ENCODE peak calls at places on chromosomes 4 and X, in nine cellular contexts. One of them, this sample, is unnamed.

GRCh38 chr4:26412381-26413372 is 77.6 kb downstream of the CCKAR start:
- DNase-seq in lung: peak; percentile 63
- DNase-seq in astrocyte of the spinal cord: peak; percentile 33
- DNase-seq in Ammon's horn: peak; percentile 18
- DNase-seq in stimulated activated effector memory CD8-positive, alpha-beta T cell treated with anti-CD3 and anti-CD28 coated beads, Interleukin-12 subunit alpha, Interleukin-12 subunit beta, amount 100 ng/mL, for 72 hours: no peak
- DNase-seq in GM03348: no peak
- DNase-seq in uterus: no peak
- DNase-seq in amniotic stem cell: no peak
- DNase-seq in ovary: peak; percentile 75
- DNase-seq in this sample: no peak

GRCh38 chr4:71004281-71004851 is 10.9 kb downstream of the DCK start:
- DNase-seq in lung: no peak
- DNase-seq in astrocyte of the spinal cord: no peak
- DNase-seq in Ammon's horn: no peak
- DNase-seq in stimulated activated effector memory CD8-positive, alpha-beta T cell treated with anti-CD3 and anti-CD28 coated beads, Interleukin-12 subunit alpha, Interleukin-12 subunit beta, amount 100 ng/mL, for 72 hours: peak; percentile 24
- DNase-seq in GM03348: no peak
- DNase-seq in uterus: no peak
- DNase-seq in amniotic stem cell: no peak
- DNase-seq in ovary: no peak
- DNase-seq in this sample: no peak

GRCh38 chr4:15545371-15545770 is 75.7 kb downstream of the CC2D2A start:
- DNase-seq in lung: no peak
- DNase-seq in astrocyte of the spinal cord: no peak
- DNase-seq in Ammon's horn: no peak
- DNase-seq in stimulated activated effector memory CD8-positive, alpha-beta T cell treated with anti-CD3 and anti-CD28 coated beads, Interleukin-12 subunit alpha, Interleukin-12 subunit beta, amount 100 ng/mL, for 72 hours: no peak
- DNase-seq in GM03348: no peak
- DNase-seq in uterus: no peak
- DNase-seq in amniotic stem cell: no peak
- DNase-seq in ovary: no peak
- DNase-seq in this sample: no peak

GRCh38 chr4:46124773-46125172 is 919 bp upstream of the GABRG1 start:
- DNase-seq in lung: no peak
- DNase-seq in astrocyte of the spinal cord: peak; percentile 4
- DNase-seq in Ammon's horn: peak; percentile 41
- DNase-seq in stimulated activated effector memory CD8-positive, alpha-beta T cell treated with anti-CD3 and anti-CD28 coated beads, Interleukin-12 subunit alpha, Interleukin-12 subunit beta, amount 100 ng/mL, for 72 hours: no peak
- DNase-seq in GM03348: no peak
- DNase-seq in uterus: no peak
- DNase-seq in amniotic stem cell: no peak
- DNase-seq in ovary: peak; percentile 39
- DNase-seq in this sample: no peak

GRCh38 chr4:53654300-53654758 is 63.0 kb upstream of the LNX1 start:
- DNase-seq in lung: no peak
- DNase-seq in astrocyte of the spinal cord: peak; percentile 60
- DNase-seq in Ammon's horn: peak; percentile 10
- DNase-seq in stimulated activated effector memory CD8-positive, alpha-beta T cell treated with anti-CD3 and anti-CD28 coated beads, Interleukin-12 subunit alpha, Interleukin-12 subunit beta, amount 100 ng/mL, for 72 hours: no peak
- DNase-seq in GM03348: peak; percentile 49
- DNase-seq in uterus: peak; percentile 57
- DNase-seq in amniotic stem cell: peak; percentile 2
- DNase-seq in ovary: no peak
- DNase-seq in this sample: no peak

GRCh38 chr4:82491251-82491960 is 61.0 kb downstream of the ENOPH1 start:
- DNase-seq in lung: no peak
- DNase-seq in astrocyte of the spinal cord: no peak
- DNase-seq in Ammon's horn: no peak
- DNase-seq in stimulated activated effector memory CD8-positive, alpha-beta T cell treated with anti-CD3 and anti-CD28 coated beads, Interleukin-12 subunit alpha, Interleukin-12 subunit beta, amount 100 ng/mL, for 72 hours: no peak
- DNase-seq in GM03348: no peak
- DNase-seq in uterus: no peak
- DNase-seq in amniotic stem cell: no peak
- DNase-seq in ovary: no peak
- DNase-seq in this sample: no peak

GRCh38 chrX:9866633-9867032 is 80.4 kb downstream of the SHROOM2 start:
- DNase-seq in lung: no peak
- DNase-seq in astrocyte of the spinal cord: no peak
- DNase-seq in Ammon's horn: no peak
- DNase-seq in stimulated activated effector memory CD8-positive, alpha-beta T cell treated with anti-CD3 and anti-CD28 coated beads, Interleukin-12 subunit alpha, Interleukin-12 subunit beta, amount 100 ng/mL, for 72 hours: no peak
- DNase-seq in GM03348: no peak
- DNase-seq in uterus: no peak
- DNase-seq in amniotic stem cell: no peak
- DNase-seq in ovary: peak; percentile 59
- DNase-seq in this sample: no peak

GRCh38 chrX:14095702-14096101 is 66.0 kb upstream of the GEMIN8 start:
- DNase-seq in lung: peak; percentile 41
- DNase-seq in astrocyte of the spinal cord: peak; percentile 42
- DNase-seq in Ammon's horn: peak; percentile 54
- DNase-seq in stimulated activated effector memory CD8-positive, alpha-beta T cell treated with anti-CD3 and anti-CD28 coated beads, Interleukin-12 subunit alpha, Interleukin-12 subunit beta, amount 100 ng/mL, for 72 hours: peak; percentile 1
- DNase-seq in GM03348: peak; percentile 60
- DNase-seq in uterus: peak; percentile 18
- DNase-seq in amniotic stem cell: no peak
- DNase-seq in ovary: peak; percentile 10
- DNase-seq in this sample: peak; percentile 20

GRCh38 chrX:3465017-3465416 is 118.6 kb upstream of the MXRA5 start:
- DNase-seq in lung: no peak
- DNase-seq in astrocyte of the spinal cord: no peak
- DNase-seq in Ammon's horn: no peak
- DNase-seq in stimulated activated effector memory CD8-positive, alpha-beta T cell treated with anti-CD3 and anti-CD28 coated beads, Interleukin-12 subunit alpha, Interleukin-12 subunit beta, amount 100 ng/mL, for 72 hours: no peak
- DNase-seq in GM03348: no peak
- DNase-seq in uterus: no peak
- DNase-seq in amniotic stem cell: no peak
- DNase-seq in ovary: no peak
- DNase-seq in this sample: no peak

GRCh38 chrX:119094819-119095218 is 22.0 kb downstream of the CT47C1 start:
- DNase-seq in lung: no peak
- DNase-seq in astrocyte of the spinal cord: no peak
- DNase-seq in Ammon's horn: no peak
- DNase-seq in stimulated activated effector memory CD8-positive, alpha-beta T cell treated with anti-CD3 and anti-CD28 coated beads, Interleukin-12 subunit alpha, Interleukin-12 subunit beta, amount 100 ng/mL, for 72 hours: no peak
- DNase-seq in GM03348: no peak
- DNase-seq in uterus: no peak
- DNase-seq in amniotic stem cell: no peak
- DNase-seq in ovary: no peak
- DNase-seq in this sample: no peak

GRCh38 chr4:112296949-112297483 is at the start of gene ALPK1:
- DNase-seq in lung: no peak
- DNase-seq in astrocyte of the spinal cord: peak; percentile 86
- DNase-seq in Ammon's horn: peak; percentile 47
- DNase-seq in stimulated activated effector memory CD8-positive, alpha-beta T cell treated with anti-CD3 and anti-CD28 coated beads, Interleukin-12 subunit alpha, Interleukin-12 subunit beta, amount 100 ng/mL, for 72 hours: no peak
- DNase-seq in GM03348: peak; percentile 88
- DNase-seq in uterus: peak; percentile 35
- DNase-seq in amniotic stem cell: peak; percentile 80
- DNase-seq in ovary: no peak
- DNase-seq in this sample: peak; percentile 70

GRCh38 chrX:3697701-3698279 is 15.7 kb downstream of the PRKX start:
- DNase-seq in lung: no peak
- DNase-seq in astrocyte of the spinal cord: peak; percentile 86
- DNase-seq in Ammon's horn: peak; percentile 81
- DNase-seq in stimulated activated effector memory CD8-positive, alpha-beta T cell treated with anti-CD3 and anti-CD28 coated beads, Interleukin-12 subunit alpha, Interleukin-12 subunit beta, amount 100 ng/mL, for 72 hours: no peak
- DNase-seq in GM03348: peak; percentile 20
- DNase-seq in uterus: no peak
- DNase-seq in amniotic stem cell: no peak
- DNase-seq in ovary: no peak
- DNase-seq in this sample: peak; percentile 69

GRCh38 chr4:36322921-36323354 is 41.5 kb downstream of the DTHD1 start:
- DNase-seq in lung: no peak
- DNase-seq in astrocyte of the spinal cord: no peak
- DNase-seq in Ammon's horn: peak; percentile 20
- DNase-seq in stimulated activated effector memory CD8-positive, alpha-beta T cell treated with anti-CD3 and anti-CD28 coated beads, Interleukin-12 subunit alpha, Interleukin-12 subunit beta, amount 100 ng/mL, for 72 hours: no peak
- DNase-seq in GM03348: no peak
- DNase-seq in uterus: no peak
- DNase-seq in amniotic stem cell: no peak
- DNase-seq in ovary: no peak
- DNase-seq in this sample: no peak

GRCh38 chrX:17596546-17597205 is 140.6 kb upstream of the SCML1 start:
- DNase-seq in lung: no peak
- DNase-seq in astrocyte of the spinal cord: no peak
- DNase-seq in Ammon's horn: no peak
- DNase-seq in stimulated activated effector memory CD8-positive, alpha-beta T cell treated with anti-CD3 and anti-CD28 coated beads, Interleukin-12 subunit alpha, Interleukin-12 subunit beta, amount 100 ng/mL, for 72 hours: no peak
- DNase-seq in GM03348: no peak
- DNase-seq in uterus: no peak
- DNase-seq in amniotic stem cell: no peak
- DNase-seq in ovary: no peak
- DNase-seq in this sample: no peak

GRCh38 chr4:3192188-3192587 is 56.8 kb upstream of the MSANTD1 start:
- DNase-seq in lung: no peak
- DNase-seq in astrocyte of the spinal cord: no peak
- DNase-seq in Ammon's horn: no peak
- DNase-seq in stimulated activated effector memory CD8-positive, alpha-beta T cell treated with anti-CD3 and anti-CD28 coated beads, Interleukin-12 subunit alpha, Interleukin-12 subunit beta, amount 100 ng/mL, for 72 hours: no peak
- DNase-seq in GM03348: peak; percentile 19
- DNase-seq in uterus: no peak
- DNase-seq in amniotic stem cell: no peak
- DNase-seq in ovary: no peak
- DNase-seq in this sample: no peak

This sample was measured in SJSA1.